ENCODE peak calls at places on chromosome 21, in six cellular contexts. L, U, S, V, B and R are unnamed samples.

GRCh38 chr21:32238063-32238462 is 40.8 kb downstream of the MIS18A start:
- DNase-seq in L (no peak), U (no peak), S (no peak), V (no peak), B (no peak), R (no peak)

GRCh38 chr21:37751268-37751975 is 164.8 kb downstream of the KCNJ6 start:
- DNase-seq in L (peak), U (no peak), S (no peak), V (no peak), B (peak), R (no peak)

GRCh38 chr21:33121715-33122475 is 52.0 kb downstream of the OLIG1 start:
- DNase-seq in L (peak), U (no peak), S (peak), V (no peak), B (peak), R (no peak)

GRCh38 chr21:34579411-34579810 is 35.5 kb downstream of the RCAN1 start:
- DNase-seq in L (peak), U (no peak), S (no peak), V (no peak), B (peak), R (no peak)

GRCh38 chr21:34355570-34355969 is 8.2 kb upstream of the KCNE2 start:
- DNase-seq in L (peak), U (no peak), S (no peak), V (peak), B (no peak), R (no peak)

GRCh38 chr21:27168084-27168483 is 201.2 kb upstream of the ADAMTS5 start:
- DNase-seq in L (no peak), U (no peak), S (no peak), V (no peak), B (no peak), R (no peak)

GRCh38 chr21:43341349-43342163 is 85.4 kb downstream of the SIK1 start:
- DNase-seq in L (no peak), U (no peak), S (no peak), V (no peak), B (peak), R (no peak)

GRCh38 chr21:17402885-17403477 is 109.9 kb upstream of the CXADR start:
- DNase-seq in L (no peak), U (no peak), S (no peak), V (no peak), B (no peak), R (no peak)

GRCh38 chr21:18495553-18495952 is 92.0 kb upstream of the TMPRSS15 start:
- DNase-seq in L (no peak), U (no peak), S (no peak), V (no peak), B (no peak), R (no peak)

GRCh38 chr21:34582506-34583150 is 32.3 kb downstream of the RCAN1 start:
- DNase-seq in L (peak), U (peak), S (peak), V (no peak), B (peak), R (no peak)

GRCh38 chr21:43778469-43779335 is 2.6 kb upstream of the CSTB start:
- DNase-seq in L (no peak), U (no peak), S (no peak), V (no peak), B (peak), R (no peak)

GRCh38 chr21:32382108-32382601 is 10.7 kb downstream of the URB1 start:
- DNase-seq in L (no peak), U (no peak), S (no peak), V (no peak), B (peak), R (no peak)

GRCh38 chr21:30189763-30190162 is 23.2 kb upstream of the CLDN17 start:
- DNase-seq in L (no peak), U (no peak), S (no peak), V (no peak), B (no peak), R (no peak)

GRCh38 chr21:30190554-30190953 is 23.9 kb upstream of the CLDN17 start:
- DNase-seq in L (no peak), U (no peak), S (no peak), V (no peak), B (no peak), R (no peak)

GRCh38 chr21:30199989-30200388 is 15.9 kb downstream of the CLDN8 start:
- DNase-seq in L (no peak), U (no peak), S (no peak), V (no peak), B (no peak), R (no peak)

GRCh38 chr21:30193201-30193600 is 22.7 kb downstream of the CLDN8 start:
- DNase-seq in L (no peak), U (no peak), S (no peak), V (no peak), B (no peak), R (no peak)

DNA sequence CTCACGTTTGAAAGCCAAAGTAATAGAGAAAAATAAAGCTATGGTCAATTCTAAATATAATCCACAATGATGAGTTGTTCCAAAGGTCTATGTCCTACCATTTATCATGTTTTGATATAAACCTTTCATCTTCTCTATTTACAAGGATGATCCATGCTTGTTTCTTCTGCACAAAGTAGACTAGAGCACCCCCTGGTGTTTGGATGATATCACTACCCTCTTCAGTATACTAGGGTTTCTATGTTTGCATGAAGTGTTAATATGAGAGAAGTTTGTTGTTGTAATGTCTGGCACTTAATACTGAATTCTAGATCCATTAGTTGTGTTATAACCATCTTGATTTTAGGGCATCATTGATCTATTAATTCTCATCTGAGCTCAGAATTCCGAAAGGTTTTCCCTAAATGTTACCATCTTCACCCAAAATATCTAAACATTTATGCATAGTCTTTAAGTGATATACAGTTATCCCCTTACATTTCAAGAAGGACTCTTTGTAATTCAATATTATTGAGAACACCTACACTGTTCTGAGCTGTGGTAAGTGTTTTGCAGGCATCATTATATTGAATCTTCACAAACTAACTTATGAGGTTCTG is 21.1 kb downstream of the CLDN8 start:
- DNase-seq in L (peak), U (peak), S (peak), V (no peak), B (peak), R (no peak)
- TF ChIP-seq CTCF in L (peak), U (peak), S (peak), V (no peak), B (peak), R (peak)

GRCh38 chr21:14864211-14865021 is 200.4 kb downstream of the NRIP1 start:
- DNase-seq in L (peak), U (peak), S (peak), V (no peak), B (peak), R (no peak)

GRCh38 chr21:14866859-14867560 is 197.8 kb downstream of the NRIP1 start:
- DNase-seq in L (no peak), U (no peak), S (no peak), V (no peak), B (no peak), R (no peak)

GRCh38 chr21:14858309-14858708 is 206.5 kb downstream of the NRIP1 start:
- DNase-seq in L (no peak), U (no peak), S (no peak), V (no peak), B (no peak), R (no peak)

GRCh38 chr21:14863745-14864210 is 201.0 kb downstream of the NRIP1 start:
- DNase-seq in L (no peak), U (no peak), S (no peak), V (no peak), B (no peak), R (no peak)

GRCh38 chr21:14862794-14863720 is 201.7 kb downstream of the NRIP1 start:
- DNase-seq in L (no peak), U (peak), S (no peak), V (no peak), B (peak), R (no peak)
- TF ChIP-seq CTCF in L (peak), U (peak), S (peak), V (peak), B (peak), R (peak)

GRCh38 chr21:28235169-28235892 is 757.3 kb downstream of the LTN1 start:
- DNase-seq in L (peak), U (no peak), S (no peak), V (no peak), B (no peak), R (no peak)
- TF ChIP-seq CTCF in L (peak), U (no peak), S (no peak), V (no peak), B (no peak), R (peak)

GRCh38 chr21:28644762-28645161 is 347.9 kb downstream of the LTN1 start:
- DNase-seq in L (no peak), U (no peak), S (no peak), V (no peak), B (no peak), R (no peak)
- TF ChIP-seq CTCF in L (no peak), U (no peak), S (no peak), V (no peak), B (no peak), R (no peak)

GRCh38 chr21:42308914-42309752 is 6.1 kb downstream of the TFF3 start:
- DNase-seq in L (peak), U (no peak), S (no peak), V (no peak), B (no peak), R (no peak)
- TF ChIP-seq CTCF in L (no peak), U (no peak), S (no peak), V (no peak), B (no peak), R (no peak)

GRCh38 chr21:41768371-41769042 is 1.7 kb upstream of the RIPK4 start:
- DNase-seq in L (peak), U (peak), S (no peak), V (peak), B (peak), R (no peak)
- TF ChIP-seq CTCF in L (peak), U (no peak), S (peak), V (no peak), B (peak), R (peak)

GRCh38 chr21:29938968-29939858 is 583 bp downstream of the GRIK1 start:
- DNase-seq in L (peak), U (peak), S (peak), V (no peak), B (peak), R (no peak)
- TF ChIP-seq CTCF in L (no peak), U (no peak), S (no peak), V (no peak), B (no peak), R (no peak)

DNA sequence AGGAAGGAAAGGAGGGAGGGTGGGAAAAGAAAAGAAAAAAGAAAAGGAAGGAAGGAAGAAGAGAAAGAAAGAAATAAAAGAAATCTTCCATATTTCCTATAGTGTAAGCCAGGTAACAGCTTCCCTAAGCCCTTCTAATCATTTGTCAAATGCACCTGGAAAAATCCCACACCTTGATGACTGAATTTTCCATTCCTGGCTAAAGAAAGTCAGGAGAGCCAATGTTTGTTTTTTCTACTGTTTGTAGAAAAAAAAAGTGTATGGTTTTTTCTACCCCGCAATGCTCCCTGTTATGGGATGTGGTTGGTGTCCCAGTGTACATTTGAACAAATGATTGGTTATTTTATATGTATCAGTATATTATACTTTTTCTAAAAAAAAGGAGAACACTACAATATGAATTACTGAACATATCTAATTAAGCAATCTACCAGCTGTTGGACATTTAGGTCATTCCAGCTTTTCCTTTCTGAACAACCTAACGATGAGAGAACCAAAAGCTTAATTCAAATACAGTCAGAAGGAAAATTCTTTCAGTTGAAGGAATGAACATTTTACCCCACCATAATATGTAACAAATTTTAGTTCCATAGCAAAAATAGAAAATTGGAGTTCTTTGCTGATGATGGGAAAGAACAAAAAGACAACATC is 355.0 kb downstream of the SETD4 start:
- DNase-seq in L (no peak), U (no peak), S (no peak), V (no peak), B (no peak), R (no peak)
- TF ChIP-seq CTCF in L (no peak), U (no peak), S (no peak), V (no peak), B (no peak), R (no peak)